ENCODE peak calls at places on chromosomes 3 and 15, in seven cellular contexts. C, K, N, W, S, L and R are unnamed samples.

GRCh38 chr15:84034831-84035753 is 200.5 kb upstream of the GOLGA6L4 start:
- DNase-seq in C (peak; percentile 23), K (no peak), N (peak; percentile 21), W (peak; percentile 36), S (no peak), L (peak; percentile 62), R (peak; percentile 0)

GRCh38 chr3:66490984-66491383 is 9.8 kb downstream of the LRIG1 start:
- DNase-seq in C (no peak), K (no peak), N (no peak), W (no peak), S (no peak), L (peak; percentile 22), R (peak; percentile 76)

GRCh38 chr3:94645790-94646189 is 582.9 kb downstream of the NSUN3 start:
- DNase-seq in C (no peak), K (no peak), N (no peak), W (no peak), S (no peak), L (no peak), R (no peak)

GRCh38 chr3:99384596-99384995 is 253.8 kb upstream of the COL8A1 start:
- DNase-seq in C (no peak), K (no peak), N (no peak), W (no peak), S (no peak), L (no peak), R (no peak)

GRCh38 chr3:55482496-55483195 is 4.5 kb downstream of the WNT5A start:
- DNase-seq in C (peak; percentile 58), K (no peak), N (no peak), W (peak; percentile 26), S (peak; percentile 63), L (no peak), R (no peak)

GRCh38 chr15:99180287-99180962 is 69.0 kb downstream of the TTC23 start:
- DNase-seq in C (no peak), K (no peak), N (no peak), W (no peak), S (no peak), L (peak; percentile 11), R (peak; percentile 46)

GRCh38 chr3:45984331-45985312 is 11.0 kb downstream of the FYCO1 start:
- DNase-seq in C (no peak), K (no peak), N (no peak), W (no peak), S (no peak), L (no peak), R (no peak)

GRCh38 chr3:49022751-49023171 is 840 bp downstream of the NDUFAF3 start:
- DNase-seq in C (no peak), K (no peak), N (no peak), W (no peak), S (peak; percentile 20), L (no peak), R (peak; percentile 53)

GRCh38 chr15:90465140-90465929 is 64.4 kb upstream of the CRTC3 start:
- DNase-seq in C (no peak), K (no peak), N (no peak), W (no peak), S (no peak), L (no peak), R (no peak)

GRCh38 chr3:111739241-111739952 is 119.7 kb upstream of the PHLDB2 start:
- DNase-seq in C (no peak), K (no peak), N (no peak), W (no peak), S (no peak), L (no peak), R (peak; percentile 39)

GRCh38 chr3:196537319-196537984 is 22.3 kb upstream of the SMCO1 start:
- DNase-seq in C (peak; percentile 68), K (no peak), N (peak; percentile 67), W (peak; percentile 39), S (peak; percentile 67), L (peak; percentile 45), R (peak; percentile 42)

GRCh38 chr15:94287794-94288246 is 56.5 kb downstream of the MCTP2 start:
- DNase-seq in C (no peak), K (no peak), N (peak; percentile 45), W (peak; percentile 56), S (no peak), L (no peak), R (no peak)

GRCh38 chr3:48503406-48504050 is 446 bp downstream of the SHISA5 start:
- DNase-seq in C (peak; percentile 57), K (no peak), N (no peak), W (no peak), S (peak; percentile 37), L (no peak), R (no peak)

GRCh38 chr15:49758856-49759255 is 138.0 kb downstream of the DTWD1 start:
- DNase-seq in C (no peak), K (no peak), N (no peak), W (no peak), S (no peak), L (no peak), R (no peak)

GRCh38 chr3:149023951-149024350 is 32.6 kb downstream of the GYG1 start:
- DNase-seq in C (no peak), K (no peak), N (no peak), W (no peak), S (no peak), L (no peak), R (no peak)

GRCh38 chr3:124250053-124250452 is 258.1 kb upstream of the ROPN1 start:
- DNase-seq in C (no peak), K (no peak), N (no peak), W (no peak), S (no peak), L (peak; percentile 5), R (peak; percentile 45)